ENCODE peak calls at places on chromosomes 7 and 10, in five cellular contexts. M is hypothalamus; E is WTC11; C is CD4-positive, alpha-beta memory T cell; K is HuH-7. P is an unnamed sample.

GRCh38 chr10:58756126-58756525 is 243.5 kb downstream of the BICC1 start:
- DNase-seq in M (no peak), E (no peak), C (no peak), K (no peak), P (no peak)

GRCh38 chr10:119377431-119377830 is 165.1 kb downstream of the RGS10 start:
- DNase-seq in M (no peak), E (no peak), C (no peak), K (no peak), P (no peak)

GRCh38 chr7:96989859-96990317 is 15.5 kb upstream of the DLX6 start:
- DNase-seq in M (no peak), E (no peak), C (no peak), K (no peak), P (no peak)

GRCh38 chr10:51852297-51852696 is 152.9 kb upstream of the CSTF2T start:
- DNase-seq in M (no peak), E (no peak), C (no peak), K (no peak), P (no peak)

GRCh38 chr10:77333610-77334340 is 303.8 kb downstream of the KCNMA1 start:
- DNase-seq in M (no peak), E (no peak), C (no peak), K (peak), P (peak)

GRCh38 chr10:30724296-30724695 is 94.7 kb upstream of the LYZL2 start:
- DNase-seq in M (no peak), E (no peak), C (no peak), K (no peak), P (no peak)

GRCh38 chr7:3065724-3066143 is 22.1 kb upstream of the CARD11 start:
- DNase-seq in M (no peak), E (peak), C (peak), K (peak), P (no peak)

GRCh38 chr7:69786707-69787395 is 188.6 kb downstream of the AUTS2 start:
- DNase-seq in M (no peak), E (no peak), C (no peak), K (no peak), P (no peak)

GRCh38 chr10:44723654-44724053 is 187.5 kb upstream of the TMEM72 start:
- DNase-seq in M (no peak), E (no peak), C (no peak), K (no peak), P (no peak)

GRCh38 chr10:22479419-22479818 is 134.1 kb downstream of the SPAG6 start:
- DNase-seq in M (no peak), E (no peak), C (no peak), K (peak), P (no peak)

GRCh38 chr7:75967573-75967997 is 26.8 kb downstream of the TMEM120A start:
- DNase-seq in M (no peak), E (no peak), C (no peak), K (no peak), P (no peak)

GRCh38 chr7:157444843-157445135 is 108.0 kb downstream of the DNAJB6 start:
- DNase-seq in M (no peak), E (no peak), C (no peak), K (no peak), P (no peak)

GRCh38 chr7:130875901-130876300 is 141.9 kb upstream of the KLF14 start:
- DNase-seq in M (no peak), E (no peak), C (no peak), K (no peak), P (no peak)

GRCh38 chr10:25725917-25726716 is 207.9 kb upstream of the MYO3A start:
- DNase-seq in M (no peak), E (peak), C (peak), K (peak), P (peak)

GRCh38 chr10:79298403-79299244 is 48.6 kb upstream of the PPIF start:
- DNase-seq in M (no peak), E (no peak), C (no peak), K (no peak), P (no peak)

GRCh38 chr7:136359333-136359903 is 382.3 kb upstream of the MTPN start:
- DNase-seq in M (no peak), E (no peak), C (no peak), K (no peak), P (no peak)

GRCh38 chr10:25820496-25821415 is 113.3 kb upstream of the MYO3A start:
- DNase-seq in M (no peak), E (no peak), C (no peak), K (no peak), P (no peak)

GRCh38 chr10:123972481-123973401 is 81.1 kb upstream of the CPXM2 start:
- DNase-seq in M (no peak), E (peak), C (no peak), K (no peak), P (no peak)

GRCh38 chr7:135774284-135774683 is 25.7 kb upstream of the FAM180A start:
- DNase-seq in M (no peak), E (no peak), C (no peak), K (no peak), P (no peak)

P was measured in DMS79 treated with DMSO at 0.1 percent for 48 hours.